ENCODE peak calls at places on chromosomes 12 and 14, in five cellular contexts. One of them, this sample, is unnamed.

GRCh38 chr12:46617167-46617566 is 208.6 kb downstream of the SLC38A4 start:
- DNase-seq in NCI-H345: no peak
- DNase-seq in WTC11: no peak
- DNase-seq in dorsolateral prefrontal cortex: no peak
- DNase-seq in activated CD4-positive, CD25-positive, alpha-beta regulatory T cell: no peak
- DNase-seq in this sample: no peak

GRCh38 chr14:30180219-30180618 is 252.6 kb upstream of the PRKD1 start:
- DNase-seq in activated CD4-positive, CD25-positive, alpha-beta regulatory T cell: no peak
- DNase-seq in WTC11: no peak
- DNase-seq in NCI-H345: no peak
- DNase-seq in dorsolateral prefrontal cortex: no peak
- DNase-seq in this sample: no peak

GRCh38 chr12:77442633-77443032 is 377.3 kb upstream of the E2F7 start:
- DNase-seq in WTC11: no peak
- DNase-seq in activated CD4-positive, CD25-positive, alpha-beta regulatory T cell: no peak
- DNase-seq in NCI-H345: no peak
- DNase-seq in dorsolateral prefrontal cortex: no peak
- DNase-seq in this sample: no peak

GRCh38 chr14:30243805-30244204 is 315.2 kb upstream of the G2E3 start:
- DNase-seq in activated CD4-positive, CD25-positive, alpha-beta regulatory T cell: no peak
- DNase-seq in NCI-H345: no peak
- DNase-seq in WTC11: no peak
- DNase-seq in dorsolateral prefrontal cortex: no peak
- DNase-seq in this sample: no peak

GRCh38 chr14:39491134-39491541 is 58.9 kb upstream of the FBXO33 start:
- DNase-seq in NCI-H345: peak; percentile 50
- DNase-seq in dorsolateral prefrontal cortex: no peak
- DNase-seq in activated CD4-positive, CD25-positive, alpha-beta regulatory T cell: no peak
- DNase-seq in WTC11: no peak
- DNase-seq in this sample: no peak

GRCh38 chr12:32895688-32896437 is 714 bp downstream of the PKP2 start:
- DNase-seq in NCI-H345: no peak
- DNase-seq in WTC11: peak; percentile 36
- DNase-seq in activated CD4-positive, CD25-positive, alpha-beta regulatory T cell: no peak
- DNase-seq in dorsolateral prefrontal cortex: no peak
- DNase-seq in this sample: no peak

GRCh38 chr12:53279283-53279869 is 11.3 kb downstream of the ESPL1 start:
- DNase-seq in dorsolateral prefrontal cortex: no peak
- DNase-seq in NCI-H345: no peak
- DNase-seq in activated CD4-positive, CD25-positive, alpha-beta regulatory T cell: no peak
- DNase-seq in WTC11: no peak
- DNase-seq in this sample: no peak

GRCh38 chr12:127165567-127166392 is 1101.2 kb upstream of the TMEM132C start:
- DNase-seq in NCI-H345: peak; percentile 11
- DNase-seq in dorsolateral prefrontal cortex: peak; percentile 55
- DNase-seq in activated CD4-positive, CD25-positive, alpha-beta regulatory T cell: peak; percentile 60
- DNase-seq in WTC11: peak; percentile 45
- DNase-seq in this sample: peak; percentile 40

GRCh38 chr12:99619389-99620158 is 28.0 kb upstream of the GARIN6 start:
- DNase-seq in NCI-H345: no peak
- DNase-seq in WTC11: peak; percentile 49
- DNase-seq in activated CD4-positive, CD25-positive, alpha-beta regulatory T cell: no peak
- DNase-seq in dorsolateral prefrontal cortex: no peak
- DNase-seq in this sample: no peak

GRCh38 chr14:69880851-69881250 is 1.6 kb downstream of the SMOC1 start:
- DNase-seq in NCI-H345: no peak
- DNase-seq in activated CD4-positive, CD25-positive, alpha-beta regulatory T cell: no peak
- DNase-seq in WTC11: no peak
- DNase-seq in dorsolateral prefrontal cortex: no peak
- DNase-seq in this sample: no peak

GRCh38 chr12:48827026-48827425 is 8.7 kb downstream of the CACNB3 start:
- DNase-seq in WTC11: no peak
- DNase-seq in NCI-H345: no peak
- DNase-seq in dorsolateral prefrontal cortex: no peak
- DNase-seq in activated CD4-positive, CD25-positive, alpha-beta regulatory T cell: no peak
- DNase-seq in this sample: no peak

GRCh38 chr12:3885179-3886094 is 12.2 kb upstream of the PARP11 start:
- DNase-seq in dorsolateral prefrontal cortex: no peak
- DNase-seq in WTC11: no peak
- DNase-seq in activated CD4-positive, CD25-positive, alpha-beta regulatory T cell: no peak
- DNase-seq in NCI-H345: peak; percentile 20
- DNase-seq in this sample: peak; percentile 44

GRCh38 chr14:67722293-67722692 is 20.6 kb downstream of the RDH12 start:
- DNase-seq in NCI-H345: no peak
- DNase-seq in activated CD4-positive, CD25-positive, alpha-beta regulatory T cell: no peak
- DNase-seq in dorsolateral prefrontal cortex: peak; percentile 53
- DNase-seq in WTC11: peak; percentile 35
- DNase-seq in this sample: no peak

GRCh38 chr14:36553650-36554260 is 28.7 kb downstream of the NKX2-8 start:
- DNase-seq in dorsolateral prefrontal cortex: no peak
- DNase-seq in activated CD4-positive, CD25-positive, alpha-beta regulatory T cell: no peak
- DNase-seq in NCI-H345: peak; percentile 63
- DNase-seq in WTC11: no peak
- DNase-seq in this sample: peak; percentile 40

GRCh38 chr12:95784286-95784685 is 6.3 kb downstream of the NTN4 start:
- DNase-seq in WTC11: no peak
- DNase-seq in activated CD4-positive, CD25-positive, alpha-beta regulatory T cell: no peak
- DNase-seq in dorsolateral prefrontal cortex: no peak
- DNase-seq in NCI-H345: no peak
- DNase-seq in this sample: no peak

GRCh38 chr12:130872179-130873096 is 572 bp downstream of the RAN start:
- DNase-seq in dorsolateral prefrontal cortex: peak; percentile 50
- DNase-seq in activated CD4-positive, CD25-positive, alpha-beta regulatory T cell: peak; percentile 24
- DNase-seq in NCI-H345: peak; percentile 31
- DNase-seq in WTC11: peak; percentile 32
- DNase-seq in this sample: no peak

GRCh38 chr14:95149441-95149840 is 7.9 kb downstream of the DICER1 start:
- DNase-seq in NCI-H345: no peak
- DNase-seq in WTC11: no peak
- DNase-seq in activated CD4-positive, CD25-positive, alpha-beta regulatory T cell: no peak
- DNase-seq in dorsolateral prefrontal cortex: no peak
- DNase-seq in this sample: no peak

GRCh38 chr12:124105546-124105945 is 132.5 kb downstream of the ZNF664 start:
- DNase-seq in NCI-H345: no peak
- DNase-seq in WTC11: no peak
- DNase-seq in activated CD4-positive, CD25-positive, alpha-beta regulatory T cell: no peak
- DNase-seq in dorsolateral prefrontal cortex: no peak
- DNase-seq in this sample: no peak

GRCh38 chr14:31243860-31244259 is 36.3 kb upstream of the HECTD1 start:
- DNase-seq in dorsolateral prefrontal cortex: no peak
- DNase-seq in activated CD4-positive, CD25-positive, alpha-beta regulatory T cell: no peak
- DNase-seq in NCI-H345: no peak
- DNase-seq in WTC11: no peak
- DNase-seq in this sample: no peak

GRCh38 chr14:54410215-54410614 is 13.4 kb downstream of the CDKN3 start:
- DNase-seq in WTC11: no peak
- DNase-seq in activated CD4-positive, CD25-positive, alpha-beta regulatory T cell: no peak
- DNase-seq in NCI-H345: no peak
- DNase-seq in dorsolateral prefrontal cortex: no peak
- DNase-seq in this sample: no peak

GRCh38 chr14:71497645-71498086 is 434.6 kb upstream of the RGS6 start:
- DNase-seq in activated CD4-positive, CD25-positive, alpha-beta regulatory T cell: no peak
- DNase-seq in dorsolateral prefrontal cortex: no peak
- DNase-seq in NCI-H345: peak; percentile 38
- DNase-seq in WTC11: no peak
- DNase-seq in this sample: no peak

GRCh38 chr12:3119745-3120660 is 42.8 kb downstream of the TSPAN9 start:
- DNase-seq in dorsolateral prefrontal cortex: no peak
- DNase-seq in activated CD4-positive, CD25-positive, alpha-beta regulatory T cell: no peak
- DNase-seq in NCI-H345: no peak
- DNase-seq in WTC11: no peak
- DNase-seq in this sample: no peak

GRCh38 chr14:27184371-27184901 is 586.6 kb upstream of the NOVA1 start:
- DNase-seq in activated CD4-positive, CD25-positive, alpha-beta regulatory T cell: no peak
- DNase-seq in WTC11: no peak
- DNase-seq in NCI-H345: no peak
- DNase-seq in dorsolateral prefrontal cortex: no peak
- DNase-seq in this sample: no peak

GRCh38 chr12:123457980-123458779 is at the start of gene SNRNP35:
- DNase-seq in NCI-H345: peak; percentile 77
- DNase-seq in activated CD4-positive, CD25-positive, alpha-beta regulatory T cell: peak; percentile 69
- DNase-seq in dorsolateral prefrontal cortex: peak; percentile 77
- DNase-seq in WTC11: peak; percentile 75
- DNase-seq in this sample: peak; percentile 42

GRCh38 chr12:124359671-124360581 is 65.0 kb downstream of the RFLNA start:
- DNase-seq in dorsolateral prefrontal cortex: peak; percentile 37
- DNase-seq in WTC11: no peak
- DNase-seq in activated CD4-positive, CD25-positive, alpha-beta regulatory T cell: no peak
- DNase-seq in NCI-H345: peak; percentile 45
- DNase-seq in this sample: no peak